ENCODE peak calls at places on chromosomes 11 and 22, in nine cellular contexts. E is gastrocnemius medialis, X is right lobe of liver, K is uterus, W is tibial nerve, R is heart left ventricle, J is body of pancreas, H is endothelial cell of umbilical vein, U is IMR-90. S is an unnamed sample.

GRCh38 chr22:36156515-36157419 is 3.8 kb downstream of the APOL3 start:
- DNase-seq in X (peak; percentile 89), U (peak; percentile 77), E (peak; percentile 63), H (peak; percentile 98), J (peak; percentile 38), R (peak; percentile 86), W (peak; percentile 93), K (peak; percentile 95), S (peak; percentile 94)

GRCh38 chr22:45598596-45599217 is 72.9 kb upstream of the ATXN10 start:
- DNase-seq in E (no peak), H (no peak), U (no peak), R (no peak), J (no peak), X (peak; percentile 41), K (no peak), W (no peak), S (no peak)

GRCh38 chr11:31995525-31996123 is 95.2 kb upstream of the RCN1 start:
- DNase-seq in H (peak; percentile 4), J (no peak), W (no peak), R (no peak), E (no peak), U (peak; percentile 19), X (no peak), K (no peak), S (peak; percentile 64)

GRCh38 chr11:123302751-123303195 is 107.7 kb upstream of the CLMP start:
- DNase-seq in X (no peak), E (no peak), R (no peak), H (no peak), U (peak; percentile 72), J (no peak), W (no peak), K (no peak), S (no peak)

GRCh38 chr11:76672431-76673163 is 2.0 kb upstream of the LRRC32 start:
- DNase-seq in U (no peak), H (no peak), E (no peak), W (no peak), J (no peak), K (no peak), R (peak; percentile 63), X (peak; percentile 57), S (no peak)

GRCh38 chr11:47489395-47489755 is 40.4 kb upstream of the RAPSN start:
- DNase-seq in U (peak; percentile 82), W (no peak), X (no peak), J (no peak), R (no peak), K (no peak), H (no peak), E (no peak), S (no peak)

GRCh38 chr22:20299736-20300136 is 20.1 kb downstream of the DGCR6L start:
- DNase-seq in H (peak; percentile 45), R (no peak), U (peak; percentile 28), X (peak; percentile 89), J (peak; percentile 54), W (no peak), K (no peak), E (no peak), S (no peak)

GRCh38 chr22:30392661-30393321 is 4.0 kb upstream of the SEC14L2 start:
- DNase-seq in H (no peak), R (no peak), K (no peak), W (no peak), U (no peak), E (no peak), J (no peak), X (peak; percentile 93), S (no peak)

GRCh38 chr11:75307058-75307457 is 44.4 kb downstream of the ARRB1 start:
- DNase-seq in R (no peak), E (no peak), U (no peak), K (no peak), H (no peak), X (no peak), W (no peak), J (no peak), S (no peak)

GRCh38 chr11:3022982-3023381 is 30.9 kb upstream of the NAP1L4 start:
- DNase-seq in W (no peak), R (no peak), U (peak; percentile 49), H (no peak), K (no peak), X (no peak), J (no peak), E (no peak), S (no peak)

GRCh38 chr11:2400761-2401435 is 348 bp downstream of the TSSC4 start:
- DNase-seq in U (no peak), H (no peak), X (no peak), J (no peak), K (no peak), R (no peak), E (no peak), W (no peak), S (no peak)

GRCh38 chr11:108135845-108136599 is 14.7 kb downstream of the ACAT1 start:
- DNase-seq in X (no peak), J (no peak), R (no peak), H (no peak), U (peak; percentile 10), W (no peak), K (no peak), E (no peak), S (no peak)

GRCh38 chr11:14973621-14974020 is 1.5 kb upstream of the CALCA start:
- DNase-seq in R (no peak), W (no peak), U (peak; percentile 4), J (peak; percentile 22), K (no peak), E (no peak), H (no peak), X (no peak), S (no peak)

GRCh38 chr11:75946531-75947530 is 131.8 kb downstream of the UVRAG start:
- DNase-seq in E (peak; percentile 15), X (no peak), J (no peak), W (peak; percentile 37), R (no peak), H (peak; percentile 22), K (no peak), U (peak; percentile 60), S (no peak)

GRCh38 chr11:68362801-68363379 is 50.5 kb downstream of the LRP5 start:
- DNase-seq in R (no peak), W (no peak), J (no peak), X (no peak), H (no peak), U (no peak), K (no peak), E (no peak), S (no peak)

GRCh38 chr11:73252577-73253191 is 19.5 kb upstream of the P2RY6 start:
- DNase-seq in U (no peak), J (no peak), K (no peak), X (no peak), W (no peak), H (no peak), R (no peak), E (no peak), S (no peak)

GRCh38 chr11:112968988-112969714 is 7.9 kb downstream of the NCAM1 start:
- DNase-seq in J (no peak), W (no peak), R (no peak), K (no peak), H (no peak), U (no peak), X (no peak), E (no peak), S (no peak)

GRCh38 chr11:34028407-34028804 is 23.1 kb upstream of the CAPRIN1 start:
- DNase-seq in E (peak; percentile 38), J (peak; percentile 51), X (no peak), W (no peak), R (no peak), U (peak; percentile 8), K (no peak), H (no peak), S (no peak)

GRCh38 chr22:26031641-26032040 is 137.6 kb upstream of the SEZ6L start:
- DNase-seq in X (no peak), R (no peak), H (no peak), E (no peak), U (no peak), J (no peak), K (no peak), W (no peak), S (no peak)
- H3K27me3 ChIP-seq in X (no peaks in the 10 kb centered on the region), R (no peaks in the 10 kb centered on the region), H (no peaks in the 10 kb centered on the region), E (no peaks in the 10 kb centered on the region), U (no peaks in the 10 kb centered on the region), J (no peaks in the 10 kb centered on the region), K (no peaks in the 10 kb centered on the region), W (no peaks in the 10 kb centered on the region), S (no peaks in the 10 kb centered on the region)

DNA sequence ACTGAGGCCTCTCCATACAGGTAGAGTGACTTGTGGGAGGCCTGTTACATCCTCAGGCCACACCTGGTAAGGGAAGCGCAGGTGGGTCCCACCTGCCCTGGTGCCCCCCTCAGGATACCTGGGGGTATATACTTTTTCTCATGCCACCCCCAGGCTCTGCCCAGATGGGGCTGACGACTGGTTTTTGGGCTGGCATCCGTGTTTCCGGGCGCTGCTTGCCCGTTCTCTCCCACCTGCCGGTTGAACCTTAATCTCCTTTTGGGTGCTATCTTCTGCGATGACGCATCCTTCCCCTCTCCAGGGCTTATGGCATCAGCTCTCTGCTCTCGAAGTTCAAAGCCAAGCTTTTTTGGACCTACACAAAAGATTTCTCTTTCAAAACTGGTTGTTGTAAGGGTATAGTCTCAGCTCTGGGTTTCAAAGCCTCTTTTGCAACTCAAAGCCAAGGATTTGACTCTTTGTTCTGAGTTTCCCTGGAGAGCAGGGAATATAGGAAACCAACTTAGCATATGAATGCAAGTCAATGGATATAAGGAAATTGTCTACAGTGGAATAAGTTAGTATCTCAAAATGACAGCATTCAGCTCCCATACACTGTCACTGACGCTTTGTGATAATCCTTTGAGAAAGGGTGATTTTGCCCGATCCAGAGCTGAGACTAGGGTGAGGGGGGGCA is 8.6 kb upstream of the LRRC10B start:
- DNase-seq in H (no peak), J (no peak), R (no peak), U (no peak), X (no peak), W (no peak), E (no peak), K (no peak), S (no peak)
- H3K27ac ChIP-seq in H (no peak overlapping the region), J (no peak overlapping the region), R (no peak overlapping the region), U (no peak overlapping the region), X (no peak overlapping the region), W (no peak overlapping the region), E (no peak overlapping the region), K (no peak overlapping the region), S (no peak overlapping the region)

DNA sequence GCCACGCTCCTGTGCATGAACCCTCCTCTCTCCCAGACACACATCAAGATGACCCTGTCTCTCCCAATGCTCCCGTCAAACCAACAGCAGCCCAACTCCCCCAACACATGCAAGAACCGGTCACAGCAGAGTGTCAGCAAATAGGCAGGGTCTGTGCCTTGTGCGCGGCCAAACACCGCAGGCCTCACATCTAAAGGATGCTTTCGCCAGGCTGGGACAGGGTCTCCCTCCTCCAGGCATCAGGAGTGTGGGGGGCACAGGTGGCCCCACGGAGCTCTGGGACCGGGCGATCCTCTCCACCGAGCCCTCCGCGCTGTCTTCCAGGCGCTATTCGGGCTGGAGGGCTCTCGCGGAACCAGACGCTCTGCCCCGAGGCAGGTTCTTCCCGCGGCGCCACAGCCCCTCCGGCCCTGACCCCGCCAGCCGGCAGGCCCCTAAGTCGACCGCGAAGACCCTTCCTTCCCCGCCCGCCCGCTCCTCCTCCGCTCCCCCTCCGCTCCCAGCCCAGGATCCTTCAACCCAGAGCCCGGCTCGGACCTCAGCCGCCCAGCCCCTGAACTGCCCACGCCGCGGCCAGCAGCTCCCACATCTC is 437 bp downstream of the SERGEF start:
- DNase-seq in J (peak; percentile 35), R (peak; percentile 69), U (peak; percentile 13), X (no peak), W (peak; percentile 8), H (peak; percentile 29), K (peak; percentile 26), E (peak; percentile 5), S (peak; percentile 20)
- TF ChIP-seq POLR2A in J (no peak), R (no peak), U (no peak), X (no peak), W (no peak), H (no peak), K (no peak), E (no peak), S (no peak)

GRCh38 chr11:13007702-13008435 is 1.2 kb upstream of the RASSF10 start:
- DNase-seq in J (no peak), E (no peak), U (no peak), X (no peak), H (no peak), R (no peak), W (no peak), K (no peak), S (no peak)
- H3K27me3 ChIP-seq in J (peaks cover 5% of the 10 kb centered on the region), E (peaks cover 51% of the 10 kb centered on the region), U (peaks cover 85% of the 10 kb centered on the region), X (peaks cover 15% of the 10 kb centered on the region), H (peaks cover 88% of the 10 kb centered on the region), R (peaks cover 23% of the 10 kb centered on the region), W (peaks cover 70% of the 10 kb centered on the region), K (peaks cover 3% of the 10 kb centered on the region), S (peaks cover 70% of the 10 kb centered on the region)